ENCODE peak calls at places on chromosomes 13 and 19, in ten cellular contexts. One of them, this sample, is unnamed.

GRCh38 chr19:6767357-6768235 is at the start of gene SH2D3A:
- DNase-seq in Right ventricle myocardium superior: peak
- DNase-seq in psoas muscle: peak
- DNase-seq in kidney epithelial cell: no peak
- DNase-seq in CD8-positive, alpha-beta T cell: peak
- DNase-seq in fibroblast of the conjunctiva: no peak
- DNase-seq in aorta: peak
- DNase-seq in Karpas-422: peak
- DNase-seq in cardiac fibroblast: peak
- DNase-seq in A549: peak
- DNase-seq in this sample: peak

GRCh38 chr13:52665325-52665724 is 12.7 kb downstream of the SUGT1 start:
- DNase-seq in Right ventricle myocardium superior: no peak
- DNase-seq in psoas muscle: no peak
- DNase-seq in kidney epithelial cell: no peak
- DNase-seq in CD8-positive, alpha-beta T cell: no peak
- DNase-seq in fibroblast of the conjunctiva: no peak
- DNase-seq in aorta: no peak
- DNase-seq in Karpas-422: no peak
- DNase-seq in cardiac fibroblast: peak
- DNase-seq in A549: peak
- DNase-seq in this sample: no peak

GRCh38 chr19:29576761-29577661 is 29.1 kb upstream of the POP4 start:
- DNase-seq in Right ventricle myocardium superior: no peak
- DNase-seq in psoas muscle: no peak
- DNase-seq in kidney epithelial cell: no peak
- DNase-seq in CD8-positive, alpha-beta T cell: no peak
- DNase-seq in fibroblast of the conjunctiva: no peak
- DNase-seq in aorta: no peak
- DNase-seq in Karpas-422: no peak
- DNase-seq in cardiac fibroblast: peak
- DNase-seq in A549: no peak
- DNase-seq in this sample: peak

GRCh38 chr13:80888421-80888820 is 547.5 kb upstream of the SPRY2 start:
- DNase-seq in Right ventricle myocardium superior: no peak
- DNase-seq in psoas muscle: no peak
- DNase-seq in kidney epithelial cell: no peak
- DNase-seq in CD8-positive, alpha-beta T cell: no peak
- DNase-seq in fibroblast of the conjunctiva: no peak
- DNase-seq in aorta: no peak
- DNase-seq in Karpas-422: no peak
- DNase-seq in cardiac fibroblast: no peak
- DNase-seq in A549: no peak
- DNase-seq in this sample: no peak

GRCh38 chr19:13699786-13700185 is 64.5 kb upstream of the MRI1 start:
- DNase-seq in Right ventricle myocardium superior: no peak
- DNase-seq in psoas muscle: no peak
- DNase-seq in kidney epithelial cell: no peak
- DNase-seq in CD8-positive, alpha-beta T cell: no peak
- DNase-seq in fibroblast of the conjunctiva: no peak
- DNase-seq in aorta: no peak
- DNase-seq in Karpas-422: no peak
- DNase-seq in cardiac fibroblast: no peak
- DNase-seq in A549: no peak
- DNase-seq in this sample: no peak

GRCh38 chr19:14089412-14089661 is 1.2 kb downstream of the SAMD1 start:
- DNase-seq in Right ventricle myocardium superior: no peak
- DNase-seq in psoas muscle: no peak
- DNase-seq in kidney epithelial cell: no peak
- DNase-seq in CD8-positive, alpha-beta T cell: no peak
- DNase-seq in fibroblast of the conjunctiva: no peak
- DNase-seq in aorta: no peak
- DNase-seq in Karpas-422: peak
- DNase-seq in cardiac fibroblast: peak
- DNase-seq in A549: no peak
- DNase-seq in this sample: no peak

GRCh38 chr19:45478454-45479238 is 10.8 kb downstream of the FOSB start:
- DNase-seq in Right ventricle myocardium superior: peak
- DNase-seq in psoas muscle: peak
- DNase-seq in kidney epithelial cell: no peak
- DNase-seq in CD8-positive, alpha-beta T cell: peak
- DNase-seq in fibroblast of the conjunctiva: peak
- DNase-seq in aorta: peak
- DNase-seq in Karpas-422: peak
- DNase-seq in cardiac fibroblast: peak
- DNase-seq in A549: peak
- DNase-seq in this sample: peak

GRCh38 chr19:49430678-49431329 is 5.6 kb downstream of the GFY start:
- DNase-seq in Right ventricle myocardium superior: no peak
- DNase-seq in psoas muscle: no peak
- DNase-seq in kidney epithelial cell: no peak
- DNase-seq in CD8-positive, alpha-beta T cell: no peak
- DNase-seq in fibroblast of the conjunctiva: no peak
- DNase-seq in aorta: no peak
- DNase-seq in Karpas-422: peak
- DNase-seq in cardiac fibroblast: no peak
- DNase-seq in A549: no peak
- DNase-seq in this sample: peak

GRCh38 chr13:74695021-74695800 is 561.0 kb upstream of the KLF12 start:
- DNase-seq in Right ventricle myocardium superior: no peak
- DNase-seq in psoas muscle: no peak
- DNase-seq in kidney epithelial cell: no peak
- DNase-seq in CD8-positive, alpha-beta T cell: no peak
- DNase-seq in fibroblast of the conjunctiva: no peak
- DNase-seq in aorta: no peak
- DNase-seq in Karpas-422: no peak
- DNase-seq in cardiac fibroblast: peak
- DNase-seq in A549: no peak
- DNase-seq in this sample: no peak

GRCh38 chr19:54554896-54555295 is 18.7 kb upstream of the LILRA2 start:
- DNase-seq in Right ventricle myocardium superior: no peak
- DNase-seq in psoas muscle: no peak
- DNase-seq in kidney epithelial cell: no peak
- DNase-seq in CD8-positive, alpha-beta T cell: no peak
- DNase-seq in fibroblast of the conjunctiva: no peak
- DNase-seq in aorta: no peak
- DNase-seq in Karpas-422: no peak
- DNase-seq in cardiac fibroblast: no peak
- DNase-seq in A549: no peak
- DNase-seq in this sample: no peak

GRCh38 chr19:34320277-34320676 is 44.7 kb upstream of the GPI start:
- DNase-seq in Right ventricle myocardium superior: no peak
- DNase-seq in psoas muscle: no peak
- DNase-seq in kidney epithelial cell: no peak
- DNase-seq in CD8-positive, alpha-beta T cell: no peak
- DNase-seq in fibroblast of the conjunctiva: no peak
- DNase-seq in aorta: no peak
- DNase-seq in Karpas-422: no peak
- DNase-seq in cardiac fibroblast: no peak
- DNase-seq in A549: no peak
- DNase-seq in this sample: no peak

GRCh38 chr19:40549007-40549708 is 27.5 kb upstream of the SHKBP1 start:
- DNase-seq in Right ventricle myocardium superior: peak
- DNase-seq in psoas muscle: peak
- DNase-seq in kidney epithelial cell: no peak
- DNase-seq in CD8-positive, alpha-beta T cell: peak
- DNase-seq in fibroblast of the conjunctiva: no peak
- DNase-seq in aorta: peak
- DNase-seq in Karpas-422: peak
- DNase-seq in cardiac fibroblast: peak
- DNase-seq in A549: peak
- DNase-seq in this sample: peak

GRCh38 chr19:54209058-54209747 is 8.5 kb downstream of the RPS9 start:
- DNase-seq in Right ventricle myocardium superior: no peak
- DNase-seq in psoas muscle: no peak
- DNase-seq in kidney epithelial cell: no peak
- DNase-seq in CD8-positive, alpha-beta T cell: no peak
- DNase-seq in fibroblast of the conjunctiva: no peak
- DNase-seq in aorta: peak
- DNase-seq in Karpas-422: no peak
- DNase-seq in cardiac fibroblast: peak
- DNase-seq in A549: no peak
- DNase-seq in this sample: peak

GRCh38 chr13:43543331-43543730 is 243.4 kb downstream of the ENOX1 start:
- DNase-seq in Right ventricle myocardium superior: no peak
- DNase-seq in psoas muscle: no peak
- DNase-seq in kidney epithelial cell: no peak
- DNase-seq in CD8-positive, alpha-beta T cell: no peak
- DNase-seq in fibroblast of the conjunctiva: no peak
- DNase-seq in aorta: no peak
- DNase-seq in Karpas-422: no peak
- DNase-seq in cardiac fibroblast: peak
- DNase-seq in A549: no peak
- DNase-seq in this sample: no peak

GRCh38 chr13:48486836-48487235 is 46.0 kb downstream of the RCBTB2 start:
- DNase-seq in Right ventricle myocardium superior: no peak
- DNase-seq in psoas muscle: no peak
- DNase-seq in kidney epithelial cell: no peak
- DNase-seq in CD8-positive, alpha-beta T cell: no peak
- DNase-seq in fibroblast of the conjunctiva: no peak
- DNase-seq in aorta: no peak
- DNase-seq in Karpas-422: peak
- DNase-seq in cardiac fibroblast: no peak
- DNase-seq in A549: no peak
- DNase-seq in this sample: no peak

GRCh38 chr13:79775830-79776229 is 294.9 kb downstream of the NDFIP2 start:
- DNase-seq in Right ventricle myocardium superior: no peak
- DNase-seq in psoas muscle: no peak
- DNase-seq in kidney epithelial cell: peak
- DNase-seq in CD8-positive, alpha-beta T cell: no peak
- DNase-seq in fibroblast of the conjunctiva: peak
- DNase-seq in aorta: no peak
- DNase-seq in Karpas-422: peak
- DNase-seq in cardiac fibroblast: peak
- DNase-seq in A549: peak
- DNase-seq in this sample: peak

GRCh38 chr13:99124695-99125334 is 75.8 kb upstream of the UBAC2 start:
- DNase-seq in Right ventricle myocardium superior: no peak
- DNase-seq in psoas muscle: no peak
- DNase-seq in kidney epithelial cell: peak
- DNase-seq in CD8-positive, alpha-beta T cell: no peak
- DNase-seq in fibroblast of the conjunctiva: no peak
- DNase-seq in aorta: no peak
- DNase-seq in Karpas-422: no peak
- DNase-seq in cardiac fibroblast: peak
- DNase-seq in A549: peak
- DNase-seq in this sample: peak

GRCh38 chr19:49629659-49630058 is 10.3 kb downstream of the RRAS start:
- DNase-seq in Right ventricle myocardium superior: no peak
- DNase-seq in psoas muscle: no peak
- DNase-seq in kidney epithelial cell: no peak
- DNase-seq in CD8-positive, alpha-beta T cell: no peak
- DNase-seq in fibroblast of the conjunctiva: no peak
- DNase-seq in aorta: no peak
- DNase-seq in Karpas-422: no peak
- DNase-seq in cardiac fibroblast: no peak
- DNase-seq in A549: no peak
- DNase-seq in this sample: no peak

GRCh38 chr13:113671066-113672001 is 4.3 kb downstream of the GRK1 start:
- DNase-seq in Right ventricle myocardium superior: peak
- DNase-seq in psoas muscle: peak
- DNase-seq in kidney epithelial cell: no peak
- DNase-seq in CD8-positive, alpha-beta T cell: no peak
- DNase-seq in fibroblast of the conjunctiva: no peak
- DNase-seq in aorta: peak
- DNase-seq in Karpas-422: no peak
- DNase-seq in cardiac fibroblast: no peak
- DNase-seq in A549: no peak
- DNase-seq in this sample: no peak

GRCh38 chr13:33053397-33054066 is 37.3 kb downstream of the KL start:
- DNase-seq in Right ventricle myocardium superior: no peak
- DNase-seq in psoas muscle: no peak
- DNase-seq in kidney epithelial cell: no peak
- DNase-seq in CD8-positive, alpha-beta T cell: no peak
- DNase-seq in fibroblast of the conjunctiva: no peak
- DNase-seq in aorta: no peak
- DNase-seq in Karpas-422: no peak
- DNase-seq in cardiac fibroblast: no peak
- DNase-seq in A549: no peak
- DNase-seq in this sample: no peak

GRCh38 chr13:105925496-105925895 is 610.0 kb downstream of the EFNB2 start:
- DNase-seq in Right ventricle myocardium superior: no peak
- DNase-seq in psoas muscle: no peak
- DNase-seq in kidney epithelial cell: peak
- DNase-seq in CD8-positive, alpha-beta T cell: no peak
- DNase-seq in fibroblast of the conjunctiva: peak
- DNase-seq in aorta: no peak
- DNase-seq in Karpas-422: no peak
- DNase-seq in cardiac fibroblast: peak
- DNase-seq in A549: no peak
- DNase-seq in this sample: no peak

GRCh38 chr13:93777504-93777903 is 550.9 kb downstream of the GPC6 start:
- DNase-seq in Right ventricle myocardium superior: no peak
- DNase-seq in psoas muscle: no peak
- DNase-seq in kidney epithelial cell: no peak
- DNase-seq in CD8-positive, alpha-beta T cell: no peak
- DNase-seq in fibroblast of the conjunctiva: no peak
- DNase-seq in aorta: no peak
- DNase-seq in Karpas-422: no peak
- DNase-seq in cardiac fibroblast: no peak
- DNase-seq in A549: no peak
- DNase-seq in this sample: no peak

This sample was measured in Daoy.